ENCODE peak calls at places on chromosomes 16 and 17, in eight cellular contexts. M, B, U, P, X, S, F and Y are unnamed samples.

GRCh38 chr16:48892884-48893283 is 282.9 kb upstream of the N4BP1 start:
- DNase-seq in M (no peak), B (no peak), U (no peak), P (peak; percentile 50), X (no peak), S (no peak), F (no peak), Y (no peak)

GRCh38 chr16:66972983-66973382 is 11.9 kb downstream of the CES3 start:
- DNase-seq in M (no peak), B (no peak), U (no peak), P (no peak), X (no peak), S (no peak), F (no peak), Y (no peak)

GRCh38 chr16:59905628-59906027 is 1171.5 kb upstream of the GOT2 start:
- DNase-seq in M (peak; percentile 73), B (no peak), U (no peak), P (no peak), X (no peak), S (no peak), F (no peak), Y (no peak)

GRCh38 chr17:50180066-50180465 is 14.3 kb downstream of the SGCA start:
- DNase-seq in M (no peak), B (no peak), U (no peak), P (no peak), X (no peak), S (no peak), F (no peak), Y (no peak)

GRCh38 chr16:22315979-22316378 is 18.8 kb downstream of the POLR3E start:
- DNase-seq in M (no peak), B (no peak), U (no peak), P (no peak), X (no peak), S (no peak), F (no peak), Y (no peak)

GRCh38 chr16:12323007-12323699 is 346.6 kb downstream of the SNX29 start:
- DNase-seq in M (no peak), B (no peak), U (no peak), P (no peak), X (no peak), S (no peak), F (no peak), Y (no peak)

GRCh38 chr16:53840472-53840871 is 136.5 kb downstream of the FTO start:
- DNase-seq in M (no peak), B (no peak), U (no peak), P (peak; percentile 65), X (no peak), S (no peak), F (no peak), Y (no peak)

GRCh38 chr17:78838574-78839005 is 2.0 kb downstream of the USP36 start:
- DNase-seq in M (no peak), B (no peak), U (peak; percentile 52), P (no peak), X (peak; percentile 32), S (no peak), F (no peak), Y (no peak)

GRCh38 chr16:595094-595528 is 5.2 kb downstream of the RAB40C start:
- DNase-seq in M (no peak), B (no peak), U (no peak), P (peak; percentile 26), X (no peak), S (no peak), F (no peak), Y (no peak)

GRCh38 chr17:63974594-63975192 is 2.0 kb upstream of the SCN4A start:
- DNase-seq in M (peak; percentile 78), B (no peak), U (no peak), P (no peak), X (no peak), S (no peak), F (no peak), Y (no peak)

GRCh38 chr17:72724375-72724774 is 368.1 kb downstream of the SLC39A11 start:
- DNase-seq in M (no peak), B (no peak), U (no peak), P (no peak), X (no peak), S (no peak), F (no peak), Y (no peak)

GRCh38 chr17:63140255-63140654 is 174.2 kb downstream of the TANC2 start:
- DNase-seq in M (no peak), B (no peak), U (no peak), P (no peak), X (no peak), S (no peak), F (no peak), Y (no peak)

GRCh38 chr17:41065829-41066624 is at the start of gene KRTAP2-4:
- DNase-seq in M (peak; percentile 49), B (no peak), U (no peak), P (no peak), X (no peak), S (no peak), F (no peak), Y (no peak)

GRCh38 chr16:59697746-59698145 is 963.6 kb upstream of the GOT2 start:
- DNase-seq in M (no peak), B (no peak), U (no peak), P (no peak), X (no peak), S (no peak), F (no peak), Y (no peak)

GRCh38 chr16:15494231-15494630 is 59.8 kb downstream of the BMERB1 start:
- DNase-seq in M (no peak), B (no peak), U (no peak), P (no peak), X (no peak), S (no peak), F (no peak), Y (no peak)

GRCh38 chr17:3796110-3796821 is 4.7 kb downstream of the ITGAE start:
- DNase-seq in M (no peak), B (no peak), U (no peak), P (no peak), X (no peak), S (no peak), F (no peak), Y (no peak)

GRCh38 chr16:77591347-77591746 is 131.0 kb upstream of the NUDT7 start:
- DNase-seq in M (no peak), B (no peak), U (no peak), P (no peak), X (no peak), S (no peak), F (no peak), Y (no peak)
- H3K27ac ChIP-seq in M (no peak overlapping the region), B (no peak overlapping the region), U (no peak overlapping the region), P (no peak overlapping the region), X (no peak overlapping the region), S (no peak overlapping the region), F (no peak overlapping the region), Y (no peak overlapping the region)

GRCh38 chr16:87740909-87741424 is 24.8 kb downstream of the KLHDC4 start:
- DNase-seq in M (no peak), B (peak; percentile 29), U (no peak), P (no peak), X (no peak), S (peak; percentile 74), F (peak; percentile 67), Y (no peak)

GRCh38 chr16:87742781-87743490 is 22.9 kb downstream of the KLHDC4 start:
- DNase-seq in M (no peak), B (no peak), U (no peak), P (no peak), X (no peak), S (no peak), F (no peak), Y (no peak)

GRCh38 chr16:87739801-87740200 is 26.0 kb downstream of the KLHDC4 start:
- DNase-seq in M (no peak), B (no peak), U (no peak), P (no peak), X (no peak), S (no peak), F (no peak), Y (no peak)

GRCh38 chr16:87740441-87740840 is 25.3 kb downstream of the KLHDC4 start:
- DNase-seq in M (no peak), B (peak; percentile 28), U (no peak), P (no peak), X (no peak), S (no peak), F (no peak), Y (no peak)

GRCh38 chr16:87741700-87742415 is 23.9 kb downstream of the KLHDC4 start:
- DNase-seq in M (no peak), B (no peak), U (no peak), P (no peak), X (no peak), S (no peak), F (no peak), Y (no peak)
- H3K27ac ChIP-seq in M (no peak overlapping the region), B (no peak overlapping the region), U (no peak overlapping the region), P (no peak overlapping the region), X (no peak overlapping the region), S (no peak overlapping the region), F (no peak overlapping the region), Y (no peak overlapping the region)

GRCh38 chr17:77380411-77381184 is 239.8 kb downstream of the SEC14L1 start:
- DNase-seq in M (no peak), B (no peak), U (no peak), P (no peak), X (no peak), S (no peak), F (no peak), Y (no peak)
- H3K27ac ChIP-seq in M (peak overlapping the region; percentile 73), B (peak overlapping the region; percentile 63), U (no peak overlapping the region), P (no peak overlapping the region), X (peak overlapping the region; percentile 43), S (no peak overlapping the region), F (peak overlapping the region; percentile 48), Y (peak overlapping the region; percentile 88)

GRCh38 chr17:52482271-52482670 is 323.8 kb upstream of the CA10 start:
- DNase-seq in M (no peak), B (no peak), U (no peak), P (no peak), X (no peak), S (no peak), F (no peak), Y (no peak)
- H3K27ac ChIP-seq in M (no peak overlapping the region), B (no peak overlapping the region), U (no peak overlapping the region), P (no peak overlapping the region), X (no peak overlapping the region), S (no peak overlapping the region), F (no peak overlapping the region), Y (no peak overlapping the region)

GRCh38 chr17:15258113-15258512 is 7.0 kb downstream of the PMP22 start:
- DNase-seq in M (no peak), B (no peak), U (no peak), P (no peak), X (no peak), S (no peak), F (no peak), Y (no peak)
- H3K27ac ChIP-seq in M (no peak overlapping the region), B (no peak overlapping the region), U (no peak overlapping the region), P (no peak overlapping the region), X (peak overlapping the region; percentile 21), S (peak overlapping the region; percentile 86), F (peak overlapping the region; percentile 81), Y (peak overlapping the region; percentile 99)